ENCODE peak calls at places on chromosomes 3 and 15, in six cellular contexts. N is posterior cingulate gyrus; I is NCI-H1105; J is OCI-LY7; W is epithelial cell of esophagus; B is stimulated activated CD8-positive, alpha-beta memory T cell treated with anti-CD3 and anti-CD28 coated beads, Interleukin-7, amount 100 ng/mL, for 1 hour. H is an unnamed sample.

GRCh38 chr3:17740703-17741102 is 1.7 kb downstream of the TBC1D5 start:
- DNase-seq in N (no peak), I (no peak), J (peak; percentile 67), W (peak; percentile 90), B (no peak), H (no peak)

GRCh38 chr3:95750097-95750496 is 1064.3 kb upstream of the EPHA6 start:
- DNase-seq in N (no peak), I (no peak), J (no peak), W (no peak), B (no peak), H (no peak)

GRCh38 chr15:68816795-68817303 is 3.8 kb downstream of the ANP32A start:
- DNase-seq in N (no peak), I (no peak), J (peak; percentile 41), W (no peak), B (no peak), H (no peak)

GRCh38 chr3:111315911-111316310 is 226.1 kb upstream of the CD96 start:
- DNase-seq in N (no peak), I (peak; percentile 68), J (no peak), W (peak; percentile 39), B (no peak), H (no peak)

GRCh38 chr3:37255990-37256308 is 81.6 kb upstream of the LRRFIP2 start:
- DNase-seq in N (no peak), I (no peak), J (no peak), W (no peak), B (no peak), H (no peak)

GRCh38 chr3:152971880-152972279 is 136.9 kb downstream of the P2RY1 start:
- DNase-seq in N (no peak), I (no peak), J (no peak), W (no peak), B (no peak), H (no peak)

GRCh38 chr15:45637552-45638033 is 2.8 kb downstream of the SQOR start:
- DNase-seq in N (no peak), I (no peak), J (peak; percentile 53), W (peak; percentile 85), B (no peak), H (no peak)

GRCh38 chr15:53746101-53746500 is 13.4 kb downstream of the WDR72 start:
- DNase-seq in N (no peak), I (no peak), J (no peak), W (peak; percentile 6), B (no peak), H (no peak)

GRCh38 chr3:188635258-188636038 is 481.5 kb downstream of the LPP start:
- DNase-seq in N (no peak), I (peak; percentile 29), J (no peak), W (peak; percentile 29), B (no peak), H (no peak)

GRCh38 chr3:192444096-192444790 is 283.1 kb downstream of the FGF12 start:
- DNase-seq in N (peak; percentile 77), I (peak; percentile 64), J (peak; percentile 69), W (peak; percentile 70), B (peak; percentile 3), H (peak; percentile 72)

GRCh38 chr3:14780927-14781507 is 37.7 kb upstream of the FGD5 start:
- DNase-seq in N (no peak), I (no peak), J (peak; percentile 82), W (peak; percentile 67), B (no peak), H (no peak)

GRCh38 chr3:159032311-159032710 is 230.5 kb downstream of the MFSD1 start:
- DNase-seq in N (no peak), I (no peak), J (no peak), W (peak; percentile 72), B (no peak), H (no peak)

GRCh38 chr3:178508443-178508825 is 27.8 kb upstream of the KCNMB2 start:
- DNase-seq in N (no peak), I (no peak), J (no peak), W (no peak), B (no peak), H (no peak)

GRCh38 chr3:169929830-169930519 is 18.6 kb downstream of the SAMD7 start:
- DNase-seq in N (no peak), I (no peak), J (peak; percentile 84), W (no peak), B (no peak), H (no peak)

GRCh38 chr3:149563114-149563513 is 88.6 kb downstream of the TM4SF4 start:
- DNase-seq in N (no peak), I (no peak), J (no peak), W (no peak), B (no peak), H (no peak)

GRCh38 chr3:131903988-131904415 is 130.8 kb downstream of the CPNE4 start:
- DNase-seq in N (no peak), I (no peak), J (no peak), W (peak; percentile 82), B (no peak), H (no peak)

H was measured in anterior cingulate cortex.